ENCODE peak calls at places on chromosomes 5 and 9, in seven cellular contexts. One of them, this sample, is unnamed.
A peak's percentile ranks its signal among the peaks of the same experiment; 100 is the strongest.

GRCh38 chr9:24765025-24765756 is 219.5 kb upstream of the IZUMO3 start:
- DNase-seq in psoas muscle: peak; percentile 28
- DNase-seq in heart right ventricle: no peak
- DNase-seq in H7: no peak
- DNase-seq in neuronal stem cell: no peak
- DNase-seq in tibial nerve: no peak
- DNase-seq in breast epithelium: no peak
- DNase-seq in this sample: no peak

GRCh38 chr9:93115486-93115885 is 18.6 kb downstream of the NINJ1 start:
- DNase-seq in psoas muscle: no peak
- DNase-seq in heart right ventricle: no peak
- DNase-seq in H7: no peak
- DNase-seq in neuronal stem cell: no peak
- DNase-seq in tibial nerve: no peak
- DNase-seq in breast epithelium: no peak
- DNase-seq in this sample: no peak

GRCh38 chr5:146390469-146390868 is 51.8 kb downstream of the POU4F3 start:
- DNase-seq in psoas muscle: no peak
- DNase-seq in heart right ventricle: no peak
- DNase-seq in H7: peak; percentile 32
- DNase-seq in neuronal stem cell: no peak
- DNase-seq in tibial nerve: no peak
- DNase-seq in breast epithelium: no peak
- DNase-seq in this sample: no peak

GRCh38 chr9:136058801-136059302 is 36.2 kb downstream of the NACC2 start:
- DNase-seq in psoas muscle: no peak
- DNase-seq in heart right ventricle: no peak
- DNase-seq in H7: peak; percentile 72
- DNase-seq in neuronal stem cell: no peak
- DNase-seq in tibial nerve: no peak
- DNase-seq in breast epithelium: no peak
- DNase-seq in this sample: no peak

GRCh38 chr5:111670826-111671492 is 86.0 kb downstream of the NREP start:
- DNase-seq in psoas muscle: no peak
- DNase-seq in heart right ventricle: no peak
- DNase-seq in H7: no peak
- DNase-seq in neuronal stem cell: no peak
- DNase-seq in tibial nerve: no peak
- DNase-seq in breast epithelium: no peak
- DNase-seq in this sample: no peak

GRCh38 chr5:152532714-152533113 is 127.6 kb upstream of the NMUR2 start:
- DNase-seq in psoas muscle: no peak
- DNase-seq in heart right ventricle: peak; percentile 17
- DNase-seq in H7: no peak
- DNase-seq in neuronal stem cell: peak; percentile 63
- DNase-seq in tibial nerve: no peak
- DNase-seq in breast epithelium: no peak
- DNase-seq in this sample: no peak

GRCh38 chr9:71975833-71976232 is 64.4 kb downstream of the C9orf85 start:
- DNase-seq in psoas muscle: no peak
- DNase-seq in heart right ventricle: no peak
- DNase-seq in H7: no peak
- DNase-seq in neuronal stem cell: no peak
- DNase-seq in tibial nerve: no peak
- DNase-seq in breast epithelium: no peak
- DNase-seq in this sample: no peak

GRCh38 chr5:81878333-81878732 is 93.5 kb upstream of the ATG10 start:
- DNase-seq in psoas muscle: no peak
- DNase-seq in heart right ventricle: no peak
- DNase-seq in H7: no peak
- DNase-seq in neuronal stem cell: no peak
- DNase-seq in tibial nerve: no peak
- DNase-seq in breast epithelium: no peak
- DNase-seq in this sample: no peak

GRCh38 chr5:36611520-36612274 is 5.3 kb downstream of the SLC1A3 start:
- DNase-seq in psoas muscle: no peak
- DNase-seq in heart right ventricle: peak; percentile 44
- DNase-seq in H7: no peak
- DNase-seq in neuronal stem cell: no peak
- DNase-seq in tibial nerve: no peak
- DNase-seq in breast epithelium: no peak
- DNase-seq in this sample: no peak

GRCh38 chr9:69822091-69822750 is 1.6 kb downstream of the CFAP95 start:
- DNase-seq in psoas muscle: no peak
- DNase-seq in heart right ventricle: no peak
- DNase-seq in H7: no peak
- DNase-seq in neuronal stem cell: no peak
- DNase-seq in tibial nerve: no peak
- DNase-seq in breast epithelium: no peak
- DNase-seq in this sample: no peak

GRCh38 chr9:109238677-109239076 is 71.6 kb upstream of the FRRS1L start:
- DNase-seq in psoas muscle: no peak
- DNase-seq in heart right ventricle: no peak
- DNase-seq in H7: no peak
- DNase-seq in neuronal stem cell: no peak
- DNase-seq in tibial nerve: no peak
- DNase-seq in breast epithelium: no peak
- DNase-seq in this sample: peak; percentile 52

GRCh38 chr5:89437450-89438435 is 554.8 kb upstream of the MEF2C start:
- DNase-seq in psoas muscle: no peak
- DNase-seq in heart right ventricle: no peak
- DNase-seq in H7: no peak
- DNase-seq in neuronal stem cell: no peak
- DNase-seq in tibial nerve: no peak
- DNase-seq in breast epithelium: no peak
- DNase-seq in this sample: no peak

GRCh38 chr9:99040254-99040653 is 64.7 kb upstream of the TGFBR1 start:
- DNase-seq in psoas muscle: no peak
- DNase-seq in heart right ventricle: no peak
- DNase-seq in H7: no peak
- DNase-seq in neuronal stem cell: no peak
- DNase-seq in tibial nerve: no peak
- DNase-seq in breast epithelium: no peak
- DNase-seq in this sample: no peak

GRCh38 chr9:113131689-113132151 is 19.1 kb upstream of the SLC31A2 start:
- DNase-seq in psoas muscle: no peak
- DNase-seq in heart right ventricle: no peak
- DNase-seq in H7: peak; percentile 63
- DNase-seq in neuronal stem cell: no peak
- DNase-seq in tibial nerve: no peak
- DNase-seq in breast epithelium: no peak
- DNase-seq in this sample: no peak

GRCh38 chr9:116451500-116451899 is 235.6 kb upstream of the TRIM32 start:
- DNase-seq in psoas muscle: no peak
- DNase-seq in heart right ventricle: no peak
- DNase-seq in H7: no peak
- DNase-seq in neuronal stem cell: no peak
- DNase-seq in tibial nerve: no peak
- DNase-seq in breast epithelium: no peak
- DNase-seq in this sample: no peak

GRCh38 chr5:154401355-154401754 is 44.4 kb upstream of the SAP30L start:
- DNase-seq in psoas muscle: no peak
- DNase-seq in heart right ventricle: no peak
- DNase-seq in H7: no peak
- DNase-seq in neuronal stem cell: no peak
- DNase-seq in tibial nerve: no peak
- DNase-seq in breast epithelium: no peak
- DNase-seq in this sample: no peak

GRCh38 chr5:172505840-172506638 is 51.7 kb upstream of the SH3PXD2B start:
- DNase-seq in psoas muscle: no peak
- DNase-seq in heart right ventricle: peak; percentile 3
- DNase-seq in H7: no peak
- DNase-seq in neuronal stem cell: no peak
- DNase-seq in tibial nerve: no peak
- DNase-seq in breast epithelium: no peak
- DNase-seq in this sample: no peak

GRCh38 chr5:170164921-170165320 is 59.2 kb downstream of the FOXI1 start:
- DNase-seq in psoas muscle: no peak
- DNase-seq in heart right ventricle: no peak
- DNase-seq in H7: no peak
- DNase-seq in neuronal stem cell: no peak
- DNase-seq in tibial nerve: no peak
- DNase-seq in breast epithelium: no peak
- DNase-seq in this sample: no peak

GRCh38 chr9:114504341-114505186 is 709 bp downstream of the WHRN start:
- DNase-seq in psoas muscle: peak; percentile 68
- DNase-seq in heart right ventricle: peak; percentile 14
- DNase-seq in H7: peak; percentile 90
- DNase-seq in neuronal stem cell: peak; percentile 55
- DNase-seq in tibial nerve: peak; percentile 23
- DNase-seq in breast epithelium: peak; percentile 48
- DNase-seq in this sample: peak; percentile 41

GRCh38 chr9:114501786-114502682 is 3.2 kb downstream of the WHRN start:
- DNase-seq in psoas muscle: no peak
- DNase-seq in heart right ventricle: no peak
- DNase-seq in H7: peak; percentile 72
- DNase-seq in neuronal stem cell: peak; percentile 48
- DNase-seq in tibial nerve: no peak
- DNase-seq in breast epithelium: no peak
- DNase-seq in this sample: peak; percentile 77

GRCh38 chr9:114505187-114506081 is at the start of gene WHRN:
- DNase-seq in psoas muscle: peak; percentile 92
- DNase-seq in heart right ventricle: peak; percentile 91
- DNase-seq in H7: peak; percentile 99
- DNase-seq in neuronal stem cell: peak; percentile 92
- DNase-seq in tibial nerve: peak; percentile 79
- DNase-seq in breast epithelium: peak; percentile 92
- DNase-seq in this sample: peak; percentile 94

GRCh38 chr9:114503009-114503408 is 2.3 kb downstream of the WHRN start:
- DNase-seq in psoas muscle: no peak
- DNase-seq in heart right ventricle: no peak
- DNase-seq in H7: no peak
- DNase-seq in neuronal stem cell: no peak
- DNase-seq in tibial nerve: no peak
- DNase-seq in breast epithelium: peak; percentile 32
- DNase-seq in this sample: no peak

DNA sequence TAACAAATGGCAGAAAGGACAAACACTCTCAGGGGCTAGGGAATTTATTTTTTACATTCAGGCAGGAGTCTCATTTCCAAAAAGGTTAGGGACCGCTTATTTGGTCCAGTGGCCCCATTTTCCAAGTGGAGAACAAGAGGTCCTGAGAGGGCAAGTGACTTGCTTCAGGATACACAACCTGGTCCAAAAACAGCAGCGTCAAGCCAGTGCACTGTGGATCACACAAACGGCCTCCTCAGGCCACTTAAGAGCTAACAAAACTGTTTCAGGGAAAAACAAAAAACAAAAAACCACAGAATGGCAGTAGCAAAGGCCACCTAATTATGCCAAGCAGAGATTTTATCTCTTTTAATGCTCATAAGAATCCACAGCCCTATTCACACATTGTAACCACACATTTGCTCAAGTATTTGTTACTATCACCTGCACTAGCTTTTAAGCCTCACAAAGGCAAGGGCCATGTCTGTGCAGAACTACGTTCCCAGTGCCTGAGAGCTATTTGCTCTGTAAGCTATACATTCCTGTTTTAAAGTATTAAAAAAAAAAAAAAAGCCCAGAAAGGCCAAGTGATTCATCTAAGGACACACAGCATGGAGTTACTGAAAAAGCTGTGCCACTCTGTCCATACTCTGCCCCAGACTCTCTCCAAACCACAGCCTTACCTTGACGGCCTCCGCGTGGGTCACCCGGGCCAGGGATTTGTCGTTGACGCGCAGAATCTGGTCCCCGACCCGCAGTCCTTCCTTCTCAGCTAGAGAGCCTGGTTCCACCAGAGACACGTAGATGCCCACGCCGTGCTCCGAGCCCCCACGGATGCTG is 1.5 kb downstream of the WHRN start:
- DNase-seq in psoas muscle: no peak
- DNase-seq in heart right ventricle: no peak
- DNase-seq in H7: no peak
- DNase-seq in neuronal stem cell: no peak
- DNase-seq in tibial nerve: no peak
- DNase-seq in breast epithelium: no peak
- DNase-seq in this sample: no peak
- H3K4me3 ChIP-seq in psoas muscle: peak overlapping the region; percentile 69
- H3K4me3 ChIP-seq in heart right ventricle: peak overlapping the region; percentile 65
- H3K4me3 ChIP-seq in H7: peak overlapping the region; percentile 63
- H3K4me3 ChIP-seq in neuronal stem cell: peak overlapping the region; percentile 86
- H3K4me3 ChIP-seq in tibial nerve: peak overlapping the region; percentile 37
- H3K4me3 ChIP-seq in breast epithelium: peak overlapping the region; percentile 82
- H3K4me3 ChIP-seq in this sample: peak overlapping the region; percentile 84

GRCh38 chr5:7629559-7629958 is 221.4 kb downstream of the CFAP90 start:
- DNase-seq in psoas muscle: no peak
- DNase-seq in heart right ventricle: no peak
- DNase-seq in H7: no peak
- DNase-seq in neuronal stem cell: no peak
- DNase-seq in tibial nerve: no peak
- DNase-seq in breast epithelium: no peak
- DNase-seq in this sample: no peak

GRCh38 chr5:7628248-7628647 is 222.7 kb downstream of the CFAP90 start:
- DNase-seq in psoas muscle: no peak
- DNase-seq in heart right ventricle: no peak
- DNase-seq in H7: no peak
- DNase-seq in neuronal stem cell: no peak
- DNase-seq in tibial nerve: no peak
- DNase-seq in breast epithelium: no peak
- DNase-seq in this sample: no peak

GRCh38 chr5:7628820-7629219 is 222.1 kb downstream of the CFAP90 start:
- DNase-seq in psoas muscle: no peak
- DNase-seq in heart right ventricle: no peak
- DNase-seq in H7: no peak
- DNase-seq in neuronal stem cell: no peak
- DNase-seq in tibial nerve: no peak
- DNase-seq in breast epithelium: no peak
- DNase-seq in this sample: no peak
- H3K27me3 ChIP-seq in psoas muscle: no peaks in the 10 kb centered on the region
- H3K27me3 ChIP-seq in heart right ventricle: no peaks in the 10 kb centered on the region
- H3K27me3 ChIP-seq in H7: no peaks in the 10 kb centered on the region
- H3K27me3 ChIP-seq in neuronal stem cell: no peaks in the 10 kb centered on the region
- H3K27me3 ChIP-seq in tibial nerve: no peaks in the 10 kb centered on the region
- H3K27me3 ChIP-seq in breast epithelium: no peaks in the 10 kb centered on the region
- H3K27me3 ChIP-seq in this sample: peaks cover 3% of the 10 kb centered on the region

GRCh38 chr9:6484210-6484609 is 71.2 kb downstream of the UHRF2 start:
- DNase-seq in psoas muscle: no peak
- DNase-seq in heart right ventricle: no peak
- DNase-seq in H7: no peak
- DNase-seq in neuronal stem cell: no peak
- DNase-seq in tibial nerve: no peak
- DNase-seq in breast epithelium: no peak
- DNase-seq in this sample: no peak
- H3K36me3 ChIP-seq in psoas muscle: peaks cover 93% of the 10 kb centered on the region
- H3K36me3 ChIP-seq in heart right ventricle: peaks cover 51% of the 10 kb centered on the region
- H3K36me3 ChIP-seq in H7: peaks cover 4% of the 10 kb centered on the region
- H3K36me3 ChIP-seq in neuronal stem cell: peaks cover 1% of the 10 kb centered on the region
- H3K36me3 ChIP-seq in tibial nerve: peaks cover 4% of the 10 kb centered on the region
- H3K36me3 ChIP-seq in breast epithelium: peaks cover 5% of the 10 kb centered on the region
- H3K36me3 ChIP-seq in this sample: peaks cover 3% of the 10 kb centered on the region

DNA sequence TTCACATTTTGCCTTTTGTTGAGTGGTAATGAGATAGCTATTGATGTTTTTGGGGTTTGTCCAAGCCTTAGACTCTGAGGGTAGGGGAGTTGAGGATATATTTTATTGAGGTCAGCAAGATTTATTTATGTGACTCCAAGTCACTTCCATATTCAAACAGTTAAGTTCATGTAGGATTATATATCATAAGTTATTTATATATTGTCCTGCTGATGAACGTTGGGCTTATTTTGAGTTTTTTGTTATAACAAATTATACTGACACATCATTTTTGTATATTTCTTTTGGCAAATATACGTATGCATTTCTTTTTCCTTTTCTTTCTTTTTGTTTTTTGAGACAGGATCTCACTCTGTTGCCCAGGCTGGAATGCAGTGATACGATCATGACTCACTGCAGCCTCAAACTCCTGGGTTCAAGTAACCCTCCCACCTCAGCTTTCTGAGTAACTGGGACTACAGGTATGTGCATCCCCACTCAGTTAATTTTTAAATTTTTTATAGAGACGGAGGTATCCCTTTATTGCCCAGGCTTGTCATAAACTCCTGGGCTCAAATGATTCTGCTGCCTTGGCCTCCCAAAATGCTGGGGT is 23.5 kb upstream of the IL12B start:
- DNase-seq in psoas muscle: no peak
- DNase-seq in heart right ventricle: no peak
- DNase-seq in H7: no peak
- DNase-seq in neuronal stem cell: no peak
- DNase-seq in tibial nerve: no peak
- DNase-seq in breast epithelium: no peak
- DNase-seq in this sample: peak; percentile 60
- H3K4me3 ChIP-seq in psoas muscle: no peak overlapping the region
- H3K4me3 ChIP-seq in heart right ventricle: no peak overlapping the region
- H3K4me3 ChIP-seq in H7: no peak overlapping the region
- H3K4me3 ChIP-seq in neuronal stem cell: no peak overlapping the region
- H3K4me3 ChIP-seq in tibial nerve: no peak overlapping the region
- H3K4me3 ChIP-seq in breast epithelium: no peak overlapping the region
- H3K4me3 ChIP-seq in this sample: no peak overlapping the region